ENCODE peak calls at places on chromosomes 13 and 19, in four cellular contexts. N is GM13976, P is NCI-H1092, Y is nucleus accumbens. G is an unnamed sample.

GRCh38 chr19:42276821-42277220 is 7.8 kb downstream of the CIC start:
- DNase-seq in N (no peak), P (no peak), Y (no peak), G (no peak)

GRCh38 chr13:41693434-41693833 is 236.1 kb downstream of the RGCC start:
- DNase-seq in N (no peak), P (no peak), Y (no peak), G (no peak)

GRCh38 chr13:35554972-35555623 is 78.6 kb upstream of the MAB21L1 start:
- DNase-seq in N (no peak), P (no peak), Y (no peak), G (no peak)

GRCh38 chr19:7595466-7596133 is at the start of gene CAMSAP3:
- DNase-seq in N (peak), P (peak), Y (no peak), G (peak)

GRCh38 chr13:94494021-94494420 is 14.5 kb upstream of the DCT start:
- DNase-seq in N (no peak), P (peak), Y (no peak), G (no peak)

GRCh38 chr19:7855426-7856276 is 18.5 kb downstream of the PRR36 start:
- DNase-seq in N (no peak), P (no peak), Y (no peak), G (no peak)

GRCh38 chr19:44055870-44056269 is 4.0 kb downstream of the ZNF223 start:
- DNase-seq in N (no peak), P (no peak), Y (no peak), G (no peak)

GRCh38 chr19:5542665-5543064 is 25.1 kb downstream of the TINCR start:
- DNase-seq in N (no peak), P (no peak), Y (no peak), G (no peak)

GRCh38 chr19:7483720-7484201 is 5.1 kb downstream of the PEX11G start:
- DNase-seq in N (no peak), P (no peak), Y (no peak), G (no peak)

GRCh38 chr19:7969560-7969949 is 26.1 kb upstream of the TIMM44 start:
- DNase-seq in N (no peak), P (no peak), Y (no peak), G (no peak)

GRCh38 chr13:50127726-50128291 is 112.6 kb downstream of the KCNRG start:
- DNase-seq in N (no peak), P (no peak), Y (no peak), G (no peak)

GRCh38 chr13:50677687-50678463 is 165.6 kb downstream of the DLEU7 start:
- DNase-seq in N (no peak), P (no peak), Y (peak), G (no peak)

GRCh38 chr19:8069116-8069973 is 16.8 kb downstream of the CCL25 start:
- DNase-seq in N (no peak), P (peak), Y (no peak), G (no peak)

GRCh38 chr19:54955356-54955755 is 8.0 kb upstream of the NLRP7 start:
- DNase-seq in N (no peak), P (no peak), Y (no peak), G (no peak)

GRCh38 chr13:51921790-51922740 is 60.3 kb downstream of the CCDC70 start:
- DNase-seq in N (no peak), P (no peak), Y (no peak), G (no peak)

GRCh38 chr13:98939552-98940306 is 38.1 kb downstream of the DOCK9 start:
- DNase-seq in N (no peak), P (no peak), Y (no peak), G (no peak)

GRCh38 chr19:17209126-17210036 is 5.8 kb upstream of the USE1 start:
- DNase-seq in N (peak), P (no peak), Y (no peak), G (peak)

GRCh38 chr19:41226053-41226873 is 7.2 kb downstream of the AXL start:
- DNase-seq in N (no peak), P (no peak), Y (no peak), G (peak)

GRCh38 chr19:14871619-14872230 is 14.2 kb downstream of the OR7A17 start:
- DNase-seq in N (peak), P (no peak), Y (no peak), G (peak)

GRCh38 chr13:21742041-21742440 is 71.2 kb downstream of the FGF9 start:
- DNase-seq in N (no peak), P (no peak), Y (no peak), G (no peak)

G was measured in GM20000.